ENCODE peak calls at places on chromosomes 11 and 22, in six cellular contexts. J, M, P, A, N and C are unnamed samples.

GRCh38 chr11:1836011-1836945 is 1.5 kb downstream of the SYT8 start:
- DNase-seq in J (no peak), M (no peak), P (no peak), A (no peak), N (no peak), C (no peak)

GRCh38 chr11:119373917-119374631 is 7.4 kb downstream of the USP2 start:
- DNase-seq in J (no peak), M (peak), P (peak), A (peak), N (no peak), C (no peak)

GRCh38 chr11:115808351-115808940 is 304.2 kb upstream of the CADM1 start:
- DNase-seq in J (no peak), M (no peak), P (no peak), A (no peak), N (no peak), C (no peak)

GRCh38 chr11:1837171-1838076 is 1.4 kb upstream of the TNNI2 start:
- DNase-seq in J (no peak), M (peak), P (peak), A (peak), N (peak), C (peak)

GRCh38 chr11:82586581-82586980 is 147.1 kb downstream of the FAM181B start:
- DNase-seq in J (no peak), M (no peak), P (no peak), A (no peak), N (no peak), C (no peak)

GRCh38 chr22:47587361-47587760 is 824.9 kb downstream of the TBC1D22A start:
- DNase-seq in J (no peak), M (no peak), P (no peak), A (no peak), N (no peak), C (no peak)

GRCh38 chr11:128467610-128468041 is 119.7 kb downstream of the ETS1 start:
- DNase-seq in J (no peak), M (no peak), P (peak), A (no peak), N (no peak), C (no peak)

GRCh38 chr11:94315664-94316063 is 11.3 kb downstream of the IZUMO1R start:
- DNase-seq in J (no peak), M (no peak), P (no peak), A (no peak), N (no peak), C (no peak)

GRCh38 chr11:2384723-2385041 is 7.6 kb downstream of the CD81 start:
- DNase-seq in J (no peak), M (no peak), P (no peak), A (no peak), N (no peak), C (no peak)

GRCh38 chr11:101516546-101516945 is 67.3 kb downstream of the TRPC6 start:
- DNase-seq in J (no peak), M (no peak), P (no peak), A (no peak), N (no peak), C (no peak)

GRCh38 chr11:9178716-9179115 is 86.4 kb downstream of the DENND5A start:
- DNase-seq in J (no peak), M (no peak), P (no peak), A (no peak), N (no peak), C (no peak)

GRCh38 chr11:61553373-61554171 is 27.3 kb downstream of the SYT7 start:
- DNase-seq in J (no peak), M (no peak), P (no peak), A (no peak), N (no peak), C (no peak)

GRCh38 chr11:113876074-113876797 is 864 bp upstream of the USP28 start:
- DNase-seq in J (no peak), M (no peak), P (no peak), A (no peak), N (no peak), C (no peak)
- TF ChIP-seq POLR2A in J (peak), M (no peak), P (no peak), A (no peak), N (no peak), C (no peak)

GRCh38 chr11:131418214-131418613 is 47.8 kb downstream of the NTM start:
- DNase-seq in J (no peak), M (no peak), P (no peak), A (no peak), N (no peak), C (no peak)

GRCh38 chr11:131421066-131421855 is 50.8 kb downstream of the NTM start:
- DNase-seq in J (no peak), M (no peak), P (no peak), A (no peak), N (no peak), C (no peak)

GRCh38 chr11:131425285-131425684 is 54.9 kb downstream of the NTM start:
- DNase-seq in J (no peak), M (no peak), P (peak), A (no peak), N (no peak), C (no peak)

GRCh38 chr11:131423715-131424114 is 53.3 kb downstream of the NTM start:
- DNase-seq in J (no peak), M (no peak), P (no peak), A (no peak), N (no peak), C (no peak)

GRCh38 chr11:131422491-131422890 is 52.1 kb downstream of the NTM start:
- DNase-seq in J (no peak), M (no peak), P (no peak), A (no peak), N (no peak), C (no peak)
- TF ChIP-seq TAF1 in J (no peak), M (no peak), P (no peak), A (no peak), N (no peak), C (no peak)

GRCh38 chr11:44298862-44299261 is 11.1 kb downstream of the ALX4 start:
- DNase-seq in J (no peak), M (no peak), P (no peak), A (no peak), N (no peak), C (no peak)

GRCh38 chr11:44304091-44305084 is 5.6 kb downstream of the ALX4 start:
- DNase-seq in J (no peak), M (no peak), P (no peak), A (peak), N (no peak), C (no peak)

GRCh38 chr11:44303401-44303938 is 6.5 kb downstream of the ALX4 start:
- DNase-seq in J (no peak), M (no peak), P (no peak), A (no peak), N (no peak), C (no peak)

GRCh38 chr11:44301856-44302231 is 8.1 kb downstream of the ALX4 start:
- DNase-seq in J (no peak), M (peak), P (no peak), A (no peak), N (no peak), C (no peak)

GRCh38 chr11:44300881-44301855 is 8.8 kb downstream of the ALX4 start:
- DNase-seq in J (no peak), M (no peak), P (no peak), A (no peak), N (no peak), C (no peak)
- TF ChIP-seq POLR2A in J (no peak), M (no peak), P (no peak), A (no peak), N (no peak), C (no peak)

GRCh38 chr11:69030324-69030723 is 17.3 kb upstream of the MRGPRF start:
- DNase-seq in J (no peak), M (no peak), P (no peak), A (no peak), N (no peak), C (no peak)
- TF ChIP-seq TAF1 in J (no peak), M (no peak), P (no peak), A (no peak), N (no peak), C (no peak)

DNA sequence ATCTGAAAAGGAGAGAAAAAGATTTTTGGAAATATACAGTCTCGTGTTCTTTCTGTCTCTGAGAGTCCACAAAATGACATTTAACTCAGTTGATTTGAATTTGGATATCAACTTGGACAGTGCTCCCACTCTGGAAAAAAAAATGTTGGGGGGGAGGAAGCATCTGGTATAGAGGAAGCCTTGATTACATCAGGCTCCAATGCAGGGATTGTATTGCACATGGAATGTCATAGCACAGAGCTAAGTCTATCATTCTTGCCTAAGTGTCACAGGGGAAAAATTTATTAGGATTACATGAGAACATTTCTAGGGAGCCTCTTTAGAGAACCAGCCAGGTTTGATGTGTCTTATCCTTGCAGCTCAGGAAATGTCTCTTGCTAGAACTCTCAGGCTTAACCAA is 23.0 kb downstream of the MS4A6A start:
- DNase-seq in J (no peak), M (no peak), P (no peak), A (no peak), N (no peak), C (no peak)
- TF ChIP-seq POLR2A in J (no peak), M (no peak), P (no peak), A (no peak), N (no peak), C (no peak)

DNA sequence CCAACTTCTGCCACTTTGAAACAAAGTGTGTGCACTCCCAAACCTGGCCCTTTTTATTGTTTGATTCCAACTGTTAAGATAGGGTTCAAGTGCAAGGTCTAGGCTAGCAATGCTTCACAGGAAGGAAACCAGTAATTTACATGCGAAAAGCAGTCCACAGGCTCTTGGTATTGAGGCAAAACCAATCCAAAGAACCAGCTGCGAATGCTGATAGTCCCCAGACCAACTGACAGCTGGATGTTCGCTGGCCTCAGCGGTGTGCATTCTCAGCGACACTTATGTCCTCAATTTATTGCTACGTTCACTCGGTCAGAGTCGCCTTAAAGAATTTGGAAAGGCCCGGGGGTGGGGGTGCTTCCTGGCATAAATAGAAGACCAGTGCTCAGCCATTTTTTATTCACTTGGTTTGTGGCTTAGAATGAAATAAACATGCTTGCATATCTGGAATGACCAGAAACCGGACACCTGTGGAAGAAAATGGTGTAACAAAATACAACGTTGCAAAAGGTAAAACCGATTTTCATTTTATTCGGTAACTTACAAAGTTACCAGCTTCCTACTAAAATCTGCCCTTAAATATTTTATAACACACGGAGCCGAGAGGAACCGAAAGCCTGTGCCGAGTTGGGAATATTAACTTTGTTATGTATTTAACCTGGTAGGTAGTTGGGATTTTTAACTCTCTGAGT is 1.6 kb downstream of the CPT1A start:
- DNase-seq in J (no peak), M (peak), P (no peak), A (no peak), N (no peak), C (no peak)
- TF ChIP-seq TAF1 in J (no peak), M (no peak), P (no peak), A (no peak), N (no peak), C (no peak)

DNA sequence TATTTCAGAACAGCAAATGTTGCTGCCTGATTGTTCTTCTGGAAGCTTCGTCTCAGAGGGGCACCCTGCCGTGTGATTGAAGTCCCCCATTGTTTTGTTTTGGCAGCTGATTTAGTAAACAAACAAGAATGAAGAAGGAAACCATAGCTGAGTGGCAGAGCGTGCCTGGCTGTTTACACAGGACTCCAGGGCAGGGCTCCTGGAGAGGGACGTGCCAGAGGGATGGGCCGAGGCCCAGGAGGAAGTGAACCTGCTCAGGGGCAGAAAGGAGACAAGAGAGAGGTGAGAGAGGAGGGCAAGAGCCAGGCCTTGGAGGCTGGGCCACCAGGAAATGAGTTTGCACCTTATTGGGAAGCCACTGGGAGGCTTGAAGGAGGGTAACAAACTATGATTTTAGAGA is 85.5 kb upstream of the B3GAT1 start:
- DNase-seq in J (no peak), M (no peak), P (no peak), A (no peak), N (no peak), C (no peak)
- TF ChIP-seq POLR2A in J (no peak), M (no peak), P (no peak), A (no peak), N (no peak), C (no peak)

GRCh38 chr11:103109818-103110388 is 677 bp downstream of the DYNC2H1 start:
- DNase-seq in J (no peak), M (no peak), P (no peak), A (no peak), N (no peak), C (no peak)
- TF ChIP-seq TAF1 in J (no peak), M (no peak), P (no peak), A (no peak), N (no peak), C (no peak)

DNA sequence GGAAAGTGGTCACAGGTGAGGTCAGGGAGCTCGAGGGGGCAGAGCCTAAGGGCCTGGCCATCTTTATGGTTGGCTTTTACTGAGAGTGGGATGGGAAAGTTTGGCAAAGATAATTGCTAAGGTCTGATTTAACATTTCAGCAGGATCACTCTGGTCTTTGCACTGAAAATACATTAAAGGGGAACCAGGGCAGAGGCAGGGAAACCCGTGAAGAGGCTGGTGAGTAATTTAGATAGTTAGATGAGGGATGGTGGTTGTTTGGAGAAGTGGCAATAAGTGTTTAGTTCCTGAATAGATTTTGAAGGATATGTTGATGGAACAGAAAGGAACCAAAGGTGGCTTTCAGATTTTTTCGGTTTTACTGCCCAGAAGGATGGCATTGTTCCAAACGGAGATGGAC is 50.8 kb downstream of the SCN3B start:
- DNase-seq in J (no peak), M (no peak), P (no peak), A (no peak), N (no peak), C (no peak)
- TF ChIP-seq POLR2A in J (no peak), M (no peak), P (no peak), A (no peak), N (no peak), C (no peak)